ENCODE peak calls at places on chromosomes 6 and 20, in six cellular contexts. Q is psoas muscle, A is colonic mucosa, X is lower lobe of right lung, E is fibroblast of lung, V is SK-N-SH. S is an unnamed sample. For H3K9me3 and H3K36me3, the result is how much of the 10 kb centered on the place peaks cover.

GRCh38 chr6:36054415-36054814 is 26.8 kb downstream of the MAPK14 start:
- DNase-seq in A (no peak), Q (no peak), X (no peak), E (peak), V (no peak), S (no peak)

GRCh38 chr20:23270427-23270911 is 80.1 kb upstream of the NXT1 start:
- DNase-seq in Q (no peak), X (no peak), A (no peak), V (no peak), E (peak), S (no peak)

GRCh38 chr6:37272834-37273566 is 15.1 kb upstream of the TMEM217 start:
- DNase-seq in A (no peak), Q (no peak), V (no peak), E (no peak), X (no peak), S (no peak)

GRCh38 chr20:32282461-32282860 is 5.0 kb downstream of the KIF3B start:
- DNase-seq in V (no peak), X (no peak), E (no peak), Q (no peak), A (no peak), S (peak)

GRCh38 chr6:111087871-111088667 is 766 bp downstream of the SLC16A10 start:
- DNase-seq in A (peak), E (peak), X (peak), V (peak), Q (no peak), S (peak)

GRCh38 chr20:905396-905961 is 10.7 kb downstream of the ANGPT4 start:
- DNase-seq in V (no peak), X (no peak), A (no peak), E (no peak), Q (no peak), S (no peak)

GRCh38 chr20:46572181-46572580 is 21.7 kb upstream of the OCSTAMP start:
- DNase-seq in V (peak), A (no peak), X (no peak), Q (no peak), E (no peak), S (peak)

GRCh38 chr20:36830791-36831691 is 44.9 kb upstream of the TLDC2 start:
- DNase-seq in A (no peak), Q (peak), V (peak), E (peak), X (peak), S (no peak)

GRCh38 chr6:164897523-164898094 is 411.8 kb downstream of the C6orf118 start:
- DNase-seq in X (no peak), V (no peak), E (no peak), Q (no peak), A (no peak), S (no peak)

GRCh38 chr6:105259912-105260889 is 80.4 kb upstream of the POPDC3 start:
- DNase-seq in A (no peak), Q (no peak), E (no peak), V (no peak), X (no peak), S (no peak)

GRCh38 chr6:156848123-156848522 is 70.9 kb downstream of the ARID1B start:
- DNase-seq in E (no peak), X (no peak), Q (no peak), V (no peak), A (no peak), S (no peak)

GRCh38 chr6:116511424-116512131 is at the start of gene CALHM5:
- DNase-seq in X (no peak), Q (peak), E (peak), A (peak), V (no peak), S (no peak)

GRCh38 chr6:71967436-71967835 is 81.1 kb downstream of the RIMS1 start:
- DNase-seq in A (no peak), Q (no peak), X (no peak), V (no peak), E (peak), S (no peak)

GRCh38 chr20:57498425-57499400 is 26.2 kb downstream of the CTCFL start:
- DNase-seq in X (no peak), A (peak), Q (no peak), E (no peak), V (peak), S (no peak)

GRCh38 chr6:89037156-89037900 is 43.2 kb upstream of the PNRC1 start:
- DNase-seq in Q (peak), X (no peak), V (no peak), E (no peak), A (no peak), S (no peak)

GRCh38 chr6:114559419-114559818 is 216.6 kb upstream of the HS3ST5 start:
- DNase-seq in E (no peak), Q (no peak), X (no peak), A (no peak), V (no peak), S (no peak)

GRCh38 chr20:20198011-20198410 is 145.7 kb downstream of the CFAP61 start:
- DNase-seq in E (no peak), V (no peak), A (no peak), Q (no peak), X (no peak), S (no peak)

GRCh38 chr20:45154183-45154582 is 20.5 kb upstream of the PI3 start:
- DNase-seq in X (no peak), Q (no peak), V (no peak), E (no peak), A (no peak), S (no peak)

GRCh38 chr20:53157443-53158408 is 185.6 kb downstream of the TSHZ2 start:
- DNase-seq in A (peak), Q (peak), E (peak), X (peak), V (no peak), S (peak)
- H3K9me3 ChIP-seq in A (under half), Q (under half), E (under half), X (under half), V (under half), S (under half)

GRCh38 chr6:147738516-147739187 is 230.2 kb downstream of the SAMD5 start:
- DNase-seq in A (no peak), V (no peak), X (no peak), E (peak), Q (no peak), S (no peak)
- H3K36me3 ChIP-seq in A (under half), V (under half), X (under half), E (under half), Q (under half), S (under half)

DNA sequence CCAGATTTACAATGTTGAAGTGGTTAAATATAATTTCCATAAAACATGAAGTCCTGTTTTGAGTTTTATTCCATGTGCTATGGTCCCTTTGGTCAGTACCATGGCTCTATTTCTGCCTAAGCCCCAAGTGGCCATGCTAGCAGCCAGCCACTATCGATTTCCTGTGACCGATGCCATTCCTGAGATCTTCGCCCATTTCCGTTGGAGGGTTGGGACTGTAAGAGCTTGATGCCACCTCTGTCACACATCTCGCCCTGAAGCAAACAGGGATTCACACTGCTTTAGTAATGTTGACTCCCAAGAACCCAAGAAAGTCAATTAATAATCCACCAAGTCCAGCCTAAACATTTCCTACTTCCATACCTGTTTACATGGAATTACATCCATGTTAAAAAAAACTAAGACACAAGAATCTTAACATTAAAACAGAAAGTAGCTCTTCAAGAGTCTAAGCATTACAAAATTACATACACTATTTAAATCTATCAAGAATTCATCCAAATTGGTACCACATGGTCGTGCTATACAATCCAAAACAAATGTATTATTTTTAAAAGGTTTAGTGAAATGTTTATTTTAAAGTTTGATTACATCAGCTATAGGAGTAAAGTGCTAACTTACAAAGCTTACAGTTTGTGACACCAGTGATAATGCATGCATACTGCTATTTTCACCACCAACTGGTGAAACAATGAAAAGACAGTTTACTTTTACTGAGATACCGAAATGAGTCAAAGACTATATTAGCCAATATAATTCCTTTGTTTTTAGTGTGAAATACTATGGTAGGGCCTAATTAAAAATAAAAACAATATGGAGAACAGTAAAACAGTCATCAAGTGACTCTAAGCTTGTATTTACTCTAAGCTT is 2.5 kb downstream of the RBM39 start:
- DNase-seq in V (peak), A (no peak), Q (no peak), X (no peak), E (peak), S (no peak)
- TF ChIP-seq CTCF in V (peak), A (no peak), Q (peak), X (no peak), E (no peak), S (no peak)

GRCh38 chr6:67887419-67887746 is 747.7 kb upstream of the ADGRB3 start:
- DNase-seq in X (no peak), A (no peak), Q (no peak), E (no peak), V (no peak), S (no peak)
- H3K9me3 ChIP-seq in X (under half), A (under half), Q (under half), E (under half), V (under half), S (under half)

GRCh38 chr6:169244684-169245383 is 8.8 kb downstream of the THBS2 start:
- DNase-seq in X (no peak), V (no peak), A (no peak), E (no peak), Q (no peak), S (no peak)

GRCh38 chr6:169241688-169242350 is 11.8 kb downstream of the THBS2 start:
- DNase-seq in E (no peak), X (no peak), V (no peak), Q (no peak), A (no peak), S (no peak)

GRCh38 chr6:169246445-169246844 is 7.2 kb downstream of the THBS2 start:
- DNase-seq in A (no peak), Q (no peak), V (no peak), E (no peak), X (no peak), S (no peak)

GRCh38 chr6:169243154-169243553 is 10.5 kb downstream of the THBS2 start:
- DNase-seq in Q (no peak), E (no peak), A (no peak), X (no peak), V (no peak), S (no peak)

GRCh38 chr6:169243661-169244060 is 10.0 kb downstream of the THBS2 start:
- DNase-seq in X (no peak), Q (no peak), V (no peak), A (no peak), E (no peak), S (no peak)
- H3K36me3 ChIP-seq in X (under half), Q (under half), V (under half), A (under half), E (under half), S (under half)

DNA sequence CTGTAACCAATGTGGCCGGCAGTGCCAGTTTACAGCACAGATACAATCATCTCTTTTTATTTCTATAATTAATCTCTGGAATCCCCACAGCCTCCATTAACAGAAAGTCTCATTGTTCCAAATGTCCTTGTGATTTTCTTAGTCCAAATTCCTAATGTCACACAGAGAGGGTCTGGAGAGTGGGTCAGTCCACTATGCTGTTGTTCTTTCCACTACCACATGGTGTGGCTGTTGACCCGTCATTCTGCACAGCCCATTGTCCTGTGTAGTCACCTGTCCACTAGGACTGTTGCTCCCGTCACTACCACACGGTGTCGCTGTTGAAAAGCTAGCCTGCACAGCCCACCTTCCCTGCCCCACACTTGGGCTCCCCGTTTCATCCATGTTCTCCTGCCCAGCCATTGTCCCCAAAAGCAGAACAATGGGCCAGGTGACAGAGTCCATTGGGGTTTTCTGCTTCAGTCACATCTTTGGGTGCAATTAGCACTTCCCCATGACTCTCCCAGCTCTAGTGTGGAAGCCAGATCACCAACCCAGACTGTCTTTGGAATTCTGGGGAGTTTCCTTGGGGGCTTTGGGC is 8.6 kb upstream of the LBP start:
- DNase-seq in A (peak), X (no peak), V (peak), Q (no peak), E (no peak), S (no peak)
- TF ChIP-seq CTCF in A (peak), X (peak), V (no peak), Q (peak), E (peak), S (no peak)

DNA sequence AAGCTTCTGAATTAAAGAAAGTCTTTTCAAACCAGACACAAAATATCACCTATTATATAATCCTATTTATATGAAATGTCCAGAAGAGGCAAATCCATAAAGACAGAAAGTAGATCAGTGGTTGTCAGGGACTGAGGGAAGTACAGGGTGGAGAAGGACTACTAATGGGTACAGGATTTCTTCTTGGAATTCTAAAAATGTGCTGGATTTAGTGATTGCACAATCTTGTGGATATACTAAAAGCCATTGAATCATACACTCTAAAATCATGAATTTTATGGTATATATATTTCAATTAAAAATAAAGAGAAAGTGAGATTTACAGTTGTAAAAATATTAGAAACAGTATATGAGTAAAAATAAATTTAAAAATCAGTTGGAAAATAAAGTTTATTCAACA is 18.7 kb upstream of the MC3R start:
- DNase-seq in A (no peak), Q (no peak), X (no peak), V (no peak), E (no peak), S (no peak)
- H3K9me3 ChIP-seq in A (under half), Q (under half), X (under half), V (under half), E (under half), S (under half)

DNA sequence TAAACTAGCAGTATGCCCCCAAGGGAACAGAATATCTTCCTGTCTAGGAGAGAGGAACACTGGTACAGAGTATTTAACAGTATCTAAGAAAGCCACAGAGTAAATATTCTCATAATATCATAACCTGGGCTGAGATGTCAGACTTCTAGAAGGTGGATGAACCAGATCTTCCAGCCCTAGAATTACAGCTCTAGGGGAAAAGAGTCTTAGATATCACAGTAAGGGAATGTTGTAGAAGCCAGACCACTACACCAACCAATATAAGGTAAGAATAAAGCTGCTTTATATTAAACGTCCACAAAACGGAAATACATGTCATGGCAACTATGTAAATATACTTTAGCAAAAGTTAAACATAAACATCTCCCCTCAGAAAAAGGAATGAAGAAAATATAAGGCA is 12.4 kb downstream of the SERINC1 start:
- DNase-seq in E (no peak), A (no peak), V (no peak), X (no peak), Q (no peak), S (no peak)
- H3K36me3 ChIP-seq in E (under half), A (under half), V (half or more), X (under half), Q (under half), S (under half)

GRCh38 chr6:107318100-107318736 is 141.1 kb downstream of the PDSS2 start:
- DNase-seq in X (peak), Q (peak), A (peak), E (peak), V (peak), S (peak)
- TF ChIP-seq CTCF in X (peak), Q (peak), A (peak), E (peak), V (peak), S (no peak)

GRCh38 chr6:82487895-82488294 is 124.3 kb downstream of the TPBG start:
- DNase-seq in V (no peak), X (no peak), E (no peak), A (no peak), Q (no peak), S (no peak)
- H3K9me3 ChIP-seq in V (under half), X (under half), E (under half), A (under half), Q (under half), S (under half)